ENCODE peak calls at places on chromosomes 3 and 15, in seven cellular contexts. One of them, this sample, is unnamed.
A peak's percentile ranks its signal among the peaks of the same experiment; 100 is the strongest.

GRCh38 chr15:63166219-63166618 is 8.9 kb upstream of the RPS27L start:
- DNase-seq in PC-3: peak; percentile 34
- DNase-seq in HCT116: no peak
- DNase-seq in GM23338: peak; percentile 24
- DNase-seq in hepatocyte: no peak
- DNase-seq in MM.1S: peak; percentile 18
- DNase-seq in neural progenitor cell: no peak
- DNase-seq in this sample: peak; percentile 38

GRCh38 chr3:101077361-101078011 is 84.3 kb upstream of the ABI3BP start:
- DNase-seq in PC-3: peak; percentile 64
- DNase-seq in HCT116: no peak
- DNase-seq in GM23338: no peak
- DNase-seq in hepatocyte: peak; percentile 42
- DNase-seq in MM.1S: no peak
- DNase-seq in neural progenitor cell: no peak
- DNase-seq in this sample: peak; percentile 32

GRCh38 chr3:12049675-12050074 is 45.5 kb downstream of the SYN2 start:
- DNase-seq in PC-3: peak; percentile 43
- DNase-seq in HCT116: no peak
- DNase-seq in GM23338: peak; percentile 49
- DNase-seq in hepatocyte: peak; percentile 38
- DNase-seq in MM.1S: peak; percentile 12
- DNase-seq in neural progenitor cell: peak; percentile 45
- DNase-seq in this sample: peak; percentile 45

GRCh38 chr15:42707068-42707467 is 29.9 kb downstream of the CDAN1 start:
- DNase-seq in PC-3: peak; percentile 97
- DNase-seq in HCT116: no peak
- DNase-seq in GM23338: no peak
- DNase-seq in hepatocyte: no peak
- DNase-seq in MM.1S: no peak
- DNase-seq in neural progenitor cell: no peak
- DNase-seq in this sample: peak; percentile 52

GRCh38 chr3:178949896-178950295 is 121.7 kb downstream of the ZMAT3 start:
- DNase-seq in PC-3: peak; percentile 24
- DNase-seq in HCT116: no peak
- DNase-seq in GM23338: no peak
- DNase-seq in hepatocyte: no peak
- DNase-seq in MM.1S: no peak
- DNase-seq in neural progenitor cell: no peak
- DNase-seq in this sample: peak; percentile 9

GRCh38 chr15:57198654-57199241 is 177.6 kb upstream of the CGNL1 start:
- DNase-seq in PC-3: peak; percentile 28
- DNase-seq in HCT116: no peak
- DNase-seq in GM23338: peak; percentile 93
- DNase-seq in hepatocyte: no peak
- DNase-seq in MM.1S: no peak
- DNase-seq in neural progenitor cell: peak; percentile 60
- DNase-seq in this sample: no peak

GRCh38 chr15:44573386-44573785 is 36.4 kb downstream of the EIF3J start:
- DNase-seq in PC-3: no peak
- DNase-seq in HCT116: no peak
- DNase-seq in GM23338: no peak
- DNase-seq in hepatocyte: no peak
- DNase-seq in MM.1S: no peak
- DNase-seq in neural progenitor cell: no peak
- DNase-seq in this sample: no peak

GRCh38 chr3:168736202-168736601 is 640.5 kb upstream of the GOLIM4 start:
- DNase-seq in PC-3: no peak
- DNase-seq in HCT116: no peak
- DNase-seq in GM23338: no peak
- DNase-seq in hepatocyte: no peak
- DNase-seq in MM.1S: no peak
- DNase-seq in neural progenitor cell: no peak
- DNase-seq in this sample: no peak

GRCh38 chr15:94709319-94709718 is 478.0 kb downstream of the MCTP2 start:
- DNase-seq in PC-3: no peak
- DNase-seq in HCT116: no peak
- DNase-seq in GM23338: no peak
- DNase-seq in hepatocyte: no peak
- DNase-seq in MM.1S: no peak
- DNase-seq in neural progenitor cell: no peak
- DNase-seq in this sample: no peak

GRCh38 chr3:151560750-151561149 is 99.9 kb upstream of the IGSF10 start:
- DNase-seq in PC-3: no peak
- DNase-seq in HCT116: no peak
- DNase-seq in GM23338: no peak
- DNase-seq in hepatocyte: no peak
- DNase-seq in MM.1S: no peak
- DNase-seq in neural progenitor cell: no peak
- DNase-seq in this sample: peak; percentile 12

GRCh38 chr15:64985382-64986033 is 4.2 kb downstream of the SPG21 start:
- DNase-seq in PC-3: peak; percentile 64
- DNase-seq in HCT116: no peak
- DNase-seq in GM23338: no peak
- DNase-seq in hepatocyte: no peak
- DNase-seq in MM.1S: no peak
- DNase-seq in neural progenitor cell: no peak
- DNase-seq in this sample: no peak

GRCh38 chr15:70112018-70112395 is 14.3 kb upstream of the TLE3 start:
- DNase-seq in PC-3: no peak
- DNase-seq in HCT116: no peak
- DNase-seq in GM23338: no peak
- DNase-seq in hepatocyte: no peak
- DNase-seq in MM.1S: no peak
- DNase-seq in neural progenitor cell: no peak
- DNase-seq in this sample: peak; percentile 53

GRCh38 chr3:14640734-14641133 is 10.8 kb upstream of the CCDC174 start:
- DNase-seq in PC-3: peak; percentile 60
- DNase-seq in HCT116: no peak
- DNase-seq in GM23338: no peak
- DNase-seq in hepatocyte: no peak
- DNase-seq in MM.1S: no peak
- DNase-seq in neural progenitor cell: no peak
- DNase-seq in this sample: no peak

GRCh38 chr3:44883999-44884431 is 9.6 kb downstream of the TGM4 start:
- DNase-seq in PC-3: peak; percentile 99
- DNase-seq in HCT116: peak; percentile 35
- DNase-seq in GM23338: no peak
- DNase-seq in hepatocyte: peak; percentile 40
- DNase-seq in MM.1S: no peak
- DNase-seq in neural progenitor cell: no peak
- DNase-seq in this sample: peak; percentile 92

GRCh38 chr15:75208501-75209288 is 7.0 kb downstream of the C15orf39 start:
- DNase-seq in PC-3: no peak
- DNase-seq in HCT116: no peak
- DNase-seq in GM23338: no peak
- DNase-seq in hepatocyte: no peak
- DNase-seq in MM.1S: no peak
- DNase-seq in neural progenitor cell: no peak
- DNase-seq in this sample: no peak

DNA sequence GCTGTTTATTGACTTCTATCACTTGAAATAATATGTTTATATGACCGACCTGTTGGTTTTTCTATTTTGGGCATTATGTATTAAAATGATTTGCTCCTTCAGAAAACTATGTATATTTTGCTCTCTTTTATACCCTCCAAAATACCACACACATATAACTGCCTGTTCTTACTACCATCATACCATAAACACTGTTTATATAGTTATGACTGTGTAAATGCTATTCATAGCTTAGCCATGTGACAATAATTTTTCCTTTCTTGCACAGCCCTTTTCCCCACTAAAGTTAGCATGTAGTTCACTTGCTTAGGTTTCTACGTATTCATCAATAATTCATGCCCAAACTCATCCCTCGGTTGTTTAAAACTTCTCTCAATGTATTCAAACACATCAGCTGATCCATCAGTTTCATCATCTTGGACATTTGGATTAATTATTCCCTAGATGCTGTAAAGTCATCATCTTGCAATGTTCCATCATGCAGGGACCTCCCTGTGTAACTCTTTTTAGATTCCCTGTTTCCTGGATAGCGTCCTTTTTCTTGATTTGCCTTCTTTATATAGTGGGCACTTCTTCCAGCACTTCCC is 8.2 kb upstream of the RYK start:
- DNase-seq in PC-3: no peak
- DNase-seq in HCT116: no peak
- DNase-seq in GM23338: no peak
- DNase-seq in hepatocyte: no peak
- DNase-seq in MM.1S: no peak
- DNase-seq in neural progenitor cell: no peak
- DNase-seq in this sample: no peak
- TF ChIP-seq EZH2phosphoT487 in PC-3: no peak
- TF ChIP-seq EZH2phosphoT487 in HCT116: no peak
- TF ChIP-seq EZH2phosphoT487 in GM23338: no peak
- TF ChIP-seq EZH2phosphoT487 in hepatocyte: no peak
- TF ChIP-seq EZH2phosphoT487 in MM.1S: no peak
- TF ChIP-seq EZH2phosphoT487 in neural progenitor cell: no peak
- TF ChIP-seq EZH2phosphoT487 in this sample: no peak

GRCh38 chr15:83654379-83655236 is 685 bp downstream of the ADAMTSL3 start:
- DNase-seq in PC-3: peak; percentile 12
- DNase-seq in HCT116: no peak
- DNase-seq in GM23338: peak; percentile 71
- DNase-seq in hepatocyte: peak; percentile 41
- DNase-seq in MM.1S: no peak
- DNase-seq in neural progenitor cell: peak; percentile 74
- DNase-seq in this sample: peak; percentile 2
- TF ChIP-seq EZH2 in PC-3: no peak
- TF ChIP-seq EZH2 in HCT116: no peak
- TF ChIP-seq EZH2 in GM23338: peak; percentile 42
- TF ChIP-seq EZH2 in hepatocyte: peak; percentile 64
- TF ChIP-seq EZH2 in MM.1S: no peak
- TF ChIP-seq EZH2 in neural progenitor cell: peak; percentile 78
- TF ChIP-seq EZH2 in this sample: peak; percentile 43

GRCh38 chr15:49619226-49619625 is 1.4 kb downstream of the FAM227B start:
- DNase-seq in PC-3: no peak
- DNase-seq in HCT116: no peak
- DNase-seq in GM23338: no peak
- DNase-seq in hepatocyte: no peak
- DNase-seq in MM.1S: no peak
- DNase-seq in neural progenitor cell: no peak
- DNase-seq in this sample: no peak
- H3K4me3 ChIP-seq in PC-3: no peak overlapping the region
- H3K4me3 ChIP-seq in HCT116: no peak overlapping the region
- H3K4me3 ChIP-seq in GM23338: no peak overlapping the region
- H3K4me3 ChIP-seq in hepatocyte: no peak overlapping the region
- H3K4me3 ChIP-seq in MM.1S: no peak overlapping the region
- H3K4me3 ChIP-seq in neural progenitor cell: peak overlapping the region; percentile 89
- H3K4me3 ChIP-seq in this sample: peak overlapping the region; percentile 84

GRCh38 chr3:191362036-191362435 is 31.7 kb upstream of the UTS2B start:
- DNase-seq in PC-3: no peak
- DNase-seq in HCT116: no peak
- DNase-seq in GM23338: no peak
- DNase-seq in hepatocyte: no peak
- DNase-seq in MM.1S: no peak
- DNase-seq in neural progenitor cell: no peak
- DNase-seq in this sample: no peak

GRCh38 chr3:191363221-191363620 is 32.9 kb upstream of the UTS2B start:
- DNase-seq in PC-3: peak; percentile 29
- DNase-seq in HCT116: no peak
- DNase-seq in GM23338: no peak
- DNase-seq in hepatocyte: no peak
- DNase-seq in MM.1S: no peak
- DNase-seq in neural progenitor cell: no peak
- DNase-seq in this sample: no peak

GRCh38 chr3:191369081-191370010 is 39.0 kb upstream of the UTS2B start:
- DNase-seq in PC-3: no peak
- DNase-seq in HCT116: no peak
- DNase-seq in GM23338: peak; percentile 37
- DNase-seq in hepatocyte: no peak
- DNase-seq in MM.1S: no peak
- DNase-seq in neural progenitor cell: no peak
- DNase-seq in this sample: peak; percentile 40

GRCh38 chr3:191362524-191363090 is 32.3 kb upstream of the UTS2B start:
- DNase-seq in PC-3: no peak
- DNase-seq in HCT116: no peak
- DNase-seq in GM23338: no peak
- DNase-seq in hepatocyte: no peak
- DNase-seq in MM.1S: no peak
- DNase-seq in neural progenitor cell: no peak
- DNase-seq in this sample: no peak

DNA sequence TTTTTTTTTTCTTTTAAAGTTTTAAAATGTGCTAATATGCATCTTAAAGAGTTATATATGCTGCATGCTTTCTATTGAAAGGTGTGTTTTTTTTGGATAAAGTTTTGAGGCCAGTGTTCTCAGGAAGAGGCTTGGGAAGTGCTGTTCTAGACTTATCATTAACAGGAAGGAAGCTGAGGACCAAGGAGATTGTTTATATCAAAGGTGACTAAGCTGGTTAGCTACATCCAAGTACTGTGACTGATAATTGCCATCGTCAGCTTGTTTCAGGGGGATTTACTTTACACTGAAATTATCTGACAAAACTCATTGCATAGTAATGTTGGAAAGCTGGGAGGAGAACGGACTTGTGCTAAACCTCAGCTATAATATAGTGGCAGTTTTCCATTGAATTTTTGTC is 36.3 kb upstream of the UTS2B start:
- DNase-seq in PC-3: no peak
- DNase-seq in HCT116: no peak
- DNase-seq in GM23338: no peak
- DNase-seq in hepatocyte: no peak
- DNase-seq in MM.1S: no peak
- DNase-seq in neural progenitor cell: no peak
- DNase-seq in this sample: peak; percentile 52
- TF ChIP-seq EZH2phosphoT487 in PC-3: no peak
- TF ChIP-seq EZH2phosphoT487 in HCT116: no peak
- TF ChIP-seq EZH2phosphoT487 in GM23338: no peak
- TF ChIP-seq EZH2phosphoT487 in hepatocyte: no peak
- TF ChIP-seq EZH2phosphoT487 in MM.1S: no peak
- TF ChIP-seq EZH2phosphoT487 in neural progenitor cell: no peak
- TF ChIP-seq EZH2phosphoT487 in this sample: no peak

GRCh38 chr3:127407026-127407939 is 119.4 kb upstream of the PRR20G start:
- DNase-seq in PC-3: no peak
- DNase-seq in HCT116: no peak
- DNase-seq in GM23338: no peak
- DNase-seq in hepatocyte: no peak
- DNase-seq in MM.1S: no peak
- DNase-seq in neural progenitor cell: no peak
- DNase-seq in this sample: no peak
- TF ChIP-seq EZH2 in PC-3: no peak
- TF ChIP-seq EZH2 in HCT116: no peak
- TF ChIP-seq EZH2 in GM23338: no peak
- TF ChIP-seq EZH2 in hepatocyte: no peak
- TF ChIP-seq EZH2 in MM.1S: no peak
- TF ChIP-seq EZH2 in neural progenitor cell: no peak
- TF ChIP-seq EZH2 in this sample: no peak

This sample was measured in GM23248.